ENCODE peak calls at places on chromosome 19, in seven cellular contexts. D is cardiac muscle cell, T is endothelial cell of umbilical vein, Q is heart right ventricle, R is thyroid gland, C is PC-3, N is K562. F is an unnamed sample.

GRCh38 chr19:1992759-1993260 is 22.7 kb downstream of the BTBD2 start:
- DNase-seq in Q (no peak), D (no peak), T (no peak), N (peak; percentile 97), R (no peak), C (peak; percentile 13), F (no peak)

GRCh38 chr19:31597616-31598015 is 248.4 kb upstream of the TSHZ3 start:
- DNase-seq in R (no peak), C (no peak), Q (no peak), T (no peak), N (no peak), D (no peak), F (no peak)

GRCh38 chr19:17479325-17479791 is 9.0 kb downstream of the SLC27A1 start:
- DNase-seq in Q (no peak), N (no peak), T (no peak), R (no peak), D (no peak), C (no peak), F (no peak)

GRCh38 chr19:1221141-1221903 is 15.7 kb downstream of the STK11 start:
- DNase-seq in R (peak; percentile 30), C (peak; percentile 27), N (no peak), T (peak; percentile 53), D (no peak), Q (peak; percentile 79), F (peak; percentile 89)

GRCh38 chr19:47896019-47896418 is 9.9 kb upstream of the SULT2A1 start:
- DNase-seq in D (no peak), R (no peak), C (no peak), T (no peak), Q (no peak), N (no peak), F (no peak)

GRCh38 chr19:46766569-46767317 is 20.5 kb upstream of the STRN4 start:
- DNase-seq in T (peak; percentile 27), N (peak; percentile 74), R (peak; percentile 23), Q (no peak), C (peak; percentile 50), D (peak; percentile 47), F (peak; percentile 51)

GRCh38 chr19:55283548-55284393 is at the start of gene BRSK1:
- DNase-seq in C (peak; percentile 42), T (no peak), Q (peak; percentile 58), N (peak; percentile 75), R (no peak), D (peak; percentile 84), F (no peak)

GRCh38 chr19:47186337-47187022 is 44.5 kb downstream of the BBC3 start:
- DNase-seq in R (peak; percentile 29), Q (no peak), N (no peak), D (peak; percentile 23), T (no peak), C (no peak), F (no peak)

GRCh38 chr19:7088999-7089398 is 19.5 kb downstream of the ZNF557 start:
- DNase-seq in C (no peak), Q (no peak), T (no peak), D (no peak), R (no peak), N (no peak), F (no peak)

GRCh38 chr19:38596057-38596981 is 21.4 kb downstream of the MAP4K1 start:
- DNase-seq in C (peak; percentile 14), N (peak; percentile 97), Q (no peak), R (peak; percentile 35), D (peak; percentile 90), T (peak; percentile 15), F (no peak)

GRCh38 chr19:8361921-8362793 is 1.8 kb upstream of the ANGPTL4 start:
- DNase-seq in R (peak; percentile 99), D (peak; percentile 89), C (peak; percentile 100), T (peak; percentile 99), N (no peak), Q (peak; percentile 93), F (peak; percentile 97)

GRCh38 chr19:3039641-3040077 is 10.6 kb upstream of the TLE2 start:
- DNase-seq in D (no peak), Q (no peak), N (no peak), R (no peak), T (no peak), C (no peak), F (no peak)

GRCh38 chr19:47003611-47003935 is 16.1 kb upstream of the NPAS1 start:
- DNase-seq in C (no peak), N (no peak), T (no peak), D (no peak), R (no peak), Q (no peak), F (no peak)

GRCh38 chr19:46607441-46607841 is 6.3 kb downstream of the CALM3 start:
- DNase-seq in D (no peak), T (no peak), C (no peak), Q (no peak), R (no peak), N (no peak), F (no peak)

GRCh38 chr19:56538761-56539263 is at the start of gene ZFP28:
- DNase-seq in Q (peak; percentile 89), C (no peak), R (peak; percentile 86), D (no peak), N (no peak), T (no peak), F (peak; percentile 73)

GRCh38 chr19:43780706-43781525 is at the start of gene KCNN4:
- DNase-seq in C (peak; percentile 77), N (peak; percentile 78), T (no peak), R (no peak), D (no peak), Q (no peak), F (no peak)

GRCh38 chr19:48190288-48191284 is 20.1 kb downstream of the ZSWIM9 start:
- DNase-seq in Q (no peak), N (peak; percentile 90), T (no peak), D (peak; percentile 17), C (peak; percentile 97), R (peak; percentile 31), F (no peak)

GRCh38 chr19:38737297-38737865 is 6.9 kb downstream of the CAPN12 start:
- DNase-seq in Q (no peak), T (no peak), C (no peak), N (no peak), D (no peak), R (no peak), F (no peak)

GRCh38 chr19:7670150-7670784 is 1.4 kb downstream of the RETN start:
- DNase-seq in N (peak; percentile 51), Q (no peak), T (no peak), D (peak; percentile 42), R (no peak), C (no peak), F (no peak)

GRCh38 chr19:47610546-47610894 is 1.6 kb downstream of the BICRA start:
- DNase-seq in C (no peak), R (no peak), D (no peak), N (no peak), T (no peak), Q (no peak), F (no peak)

GRCh38 chr19:37389234-37389633 is 18.3 kb downstream of the ZNF527 start:
- DNase-seq in R (no peak), Q (no peak), C (no peak), T (no peak), D (no peak), N (no peak), F (no peak)

GRCh38 chr19:1469936-1470863 is 8.8 kb downstream of the C19orf25 start:
- DNase-seq in N (peak; percentile 78), D (peak; percentile 48), T (no peak), Q (peak; percentile 59), C (peak; percentile 61), R (peak; percentile 42), F (no peak)

GRCh38 chr19:39641773-39642172 is 13.9 kb upstream of the LGALS16 start:
- DNase-seq in D (no peak), N (no peak), R (no peak), Q (no peak), C (no peak), T (no peak), F (no peak)

GRCh38 chr19:35963514-35963913 is 27.3 kb downstream of the LRFN3 start:
- DNase-seq in C (peak; percentile 28), R (peak; percentile 20), D (peak; percentile 91), T (peak; percentile 55), N (peak; percentile 52), Q (no peak), F (no peak)

GRCh38 chr19:5948697-5949564 is 29.0 kb downstream of the RANBP3 start:
- DNase-seq in N (no peak), T (no peak), Q (no peak), C (no peak), R (peak; percentile 52), D (no peak), F (no peak)
- H3K4me1 ChIP-seq in N (peaks cover 18% of the 10 kb centered on the region), T (peaks cover 28% of the 10 kb centered on the region), Q (peaks cover 78% of the 10 kb centered on the region), C (no peaks in the 10 kb centered on the region), R (peaks cover 61% of the 10 kb centered on the region), D (peaks cover 38% of the 10 kb centered on the region), F (peaks cover 35% of the 10 kb centered on the region)

DNA sequence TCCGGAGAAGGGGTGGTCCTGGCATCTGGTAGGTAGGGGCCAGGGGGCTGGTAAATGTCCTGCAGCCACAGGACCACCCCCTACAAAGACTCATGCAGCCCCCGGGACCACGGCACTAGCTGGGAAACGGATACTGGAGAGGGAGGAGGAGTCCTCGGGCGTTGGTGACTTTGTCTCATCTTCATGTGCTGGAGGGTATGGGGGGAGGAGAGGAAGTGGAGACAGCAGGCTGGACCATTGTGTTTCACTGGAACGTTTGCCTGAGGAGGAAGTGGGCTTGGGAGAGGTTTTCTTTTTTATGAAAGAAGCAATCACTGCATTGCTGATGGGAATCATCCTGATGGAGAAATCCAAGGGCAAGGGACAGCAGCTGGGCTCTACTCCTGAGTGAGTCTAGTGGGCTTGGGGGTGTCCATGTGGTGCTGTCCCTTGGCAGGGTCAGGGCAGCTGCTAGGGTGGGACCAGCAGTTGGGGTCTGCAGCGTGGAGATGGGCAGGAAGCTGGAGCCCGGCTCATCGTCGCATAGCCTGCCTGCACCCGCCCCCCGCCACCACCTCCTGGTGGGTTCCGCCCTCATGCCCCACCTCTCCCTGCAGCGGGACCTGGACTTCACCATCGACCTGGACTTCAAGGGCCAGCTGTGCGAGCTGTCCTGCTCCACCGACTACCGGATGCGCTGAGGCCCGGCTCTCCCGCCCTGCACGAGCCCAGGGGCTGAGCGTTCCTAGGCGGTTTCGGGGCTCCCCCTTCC is 1.7 kb upstream of the ADM5 start:
- DNase-seq in D (no peak), R (no peak), C (peak; percentile 31), T (peak; percentile 51), Q (no peak), N (no peak), F (no peak)
- H3K27ac ChIP-seq in D (no peak overlapping the region), R (no peak overlapping the region), C (no peak overlapping the region), T (no peak overlapping the region), Q (peak overlapping the region; percentile 81), N (no peak overlapping the region), F (no peak overlapping the region)

GRCh38 chr19:41868120-41868988 is 8.3 kb downstream of the RPS19 start:
- DNase-seq in C (no peak), N (no peak), T (no peak), D (no peak), Q (no peak), R (peak; percentile 88), F (no peak)
- H3K4me1 ChIP-seq in C (peaks cover 1% of the 10 kb centered on the region), N (peaks cover 7% of the 10 kb centered on the region), T (peaks cover 11% of the 10 kb centered on the region), D (no peaks in the 10 kb centered on the region), Q (peaks cover 81% of the 10 kb centered on the region), R (peaks cover 13% of the 10 kb centered on the region), F (no peaks in the 10 kb centered on the region)

DNA sequence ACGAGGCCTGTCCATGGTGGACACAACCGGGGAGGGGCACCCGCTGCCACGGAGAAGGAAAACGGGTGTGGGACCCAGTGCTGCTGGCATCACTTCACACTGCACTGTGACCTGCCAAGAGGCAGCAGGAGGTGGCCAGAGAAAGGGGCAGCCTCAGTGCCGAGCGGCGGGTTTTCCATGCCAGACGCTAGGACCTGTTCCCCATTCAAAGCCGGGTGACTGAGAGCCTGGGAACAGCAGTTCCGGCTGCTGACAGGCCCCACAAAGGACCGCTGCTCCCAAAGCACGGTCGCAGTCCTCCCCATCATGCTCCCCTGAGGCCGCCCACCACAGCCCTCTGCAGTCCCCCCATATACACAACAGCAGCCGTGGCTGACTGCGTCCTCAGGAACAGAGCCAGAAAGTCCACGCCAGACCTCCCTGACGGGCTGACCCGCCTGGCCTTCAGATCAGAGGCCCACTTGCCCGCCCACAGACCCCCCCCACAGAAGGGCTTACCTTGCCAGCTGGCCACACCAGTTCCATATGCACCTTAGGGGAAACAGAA is 5.4 kb downstream of the AKAP8 start:
- DNase-seq in Q (no peak), N (no peak), R (no peak), T (no peak), D (no peak), C (no peak), F (no peak)
- H3K27ac ChIP-seq in Q (peak overlapping the region; percentile 68), N (no peak overlapping the region), R (peak overlapping the region; percentile 46), T (no peak overlapping the region), D (no peak overlapping the region), C (no peak overlapping the region), F (peak overlapping the region; percentile 97)

F was measured in tibial artery.